ENCODE peak calls at places on chromosome 12, in five cellular contexts. B, D, M, K and T are unnamed samples.

GRCh38 chr12:107304588-107305532 is 211.5 kb upstream of the CRY1 start:
- DNase-seq in K (no peak), M (no peak), D (no peak), B (no peak), T (no peak)

GRCh38 chr12:53050426-53051057 is 677 bp downstream of the TNS2 start:
- DNase-seq in D (no peak), M (no peak), B (no peak), K (no peak), T (no peak)

GRCh38 chr12:92912052-92912451 is 17.0 kb downstream of the EEA1 start:
- DNase-seq in M (no peak), B (peak), K (peak), D (no peak), T (peak)

GRCh38 chr12:48890657-48891418 is 25.2 kb upstream of the RND1 start:
- DNase-seq in D (no peak), K (peak), B (peak), M (peak), T (no peak)

GRCh38 chr12:122721057-122721545 is 4.5 kb upstream of the HCAR3 start:
- DNase-seq in K (no peak), B (no peak), M (peak), D (no peak), T (no peak)

GRCh38 chr12:124032265-124032886 is 59.4 kb downstream of the ZNF664 start:
- DNase-seq in M (no peak), B (peak), D (no peak), K (peak), T (no peak)

GRCh38 chr12:16586350-16587109 is 19.4 kb downstream of the LMO3 start:
- DNase-seq in D (no peak), K (no peak), B (peak), M (no peak), T (no peak)

GRCh38 chr12:4587108-4587507 is 25.1 kb downstream of the DYRK4 start:
- DNase-seq in D (no peak), K (no peak), B (no peak), M (no peak), T (no peak)

GRCh38 chr12:41795910-41796309 is 348.8 kb downstream of the GXYLT1 start:
- DNase-seq in B (no peak), D (no peak), M (no peak), K (no peak), T (no peak)

GRCh38 chr12:47397664-47398281 is 308.1 kb downstream of the RPAP3 start:
- DNase-seq in M (no peak), B (peak), K (peak), D (no peak), T (peak)

GRCh38 chr12:65565601-65566560 is 258.4 kb upstream of the HMGA2 start:
- DNase-seq in M (no peak), B (peak), D (peak), K (peak), T (peak)

GRCh38 chr12:116152268-116152667 is 125.2 kb downstream of the MED13L start:
- DNase-seq in M (no peak), D (no peak), B (peak), K (peak), T (peak)

GRCh38 chr12:121530600-121531355 is 50.0 kb downstream of the KDM2B start:
- DNase-seq in K (peak), D (peak), M (peak), B (peak), T (no peak)

GRCh38 chr12:110466791-110467190 is 1.3 kb downstream of the GPN3 start:
- DNase-seq in K (no peak), M (no peak), D (no peak), B (no peak), T (no peak)

GRCh38 chr12:14403293-14403692 is 37.8 kb downstream of the ATF7IP start:
- DNase-seq in K (no peak), D (no peak), B (no peak), M (no peak), T (no peak)

GRCh38 chr12:49225551-49226166 is 36.8 kb upstream of the TUBA1A start:
- DNase-seq in K (peak), D (no peak), M (no peak), B (peak), T (no peak)

GRCh38 chr12:117662620-117663395 is 301.4 kb upstream of the NOS1 start:
- DNase-seq in K (peak), M (no peak), B (no peak), D (no peak), T (no peak)

GRCh38 chr12:50073206-50073605 is 11.9 kb upstream of the SMARCD1 start:
- DNase-seq in M (no peak), K (no peak), D (no peak), B (no peak), T (no peak)

GRCh38 chr12:18719922-18720321 is 17.9 kb downstream of the PLCZ1 start:
- DNase-seq in B (no peak), D (no peak), K (peak), M (no peak), T (no peak)

GRCh38 chr12:9906888-9907287 is 25.3 kb downstream of the CLEC2A start:
- DNase-seq in D (no peak), K (no peak), B (peak), M (no peak), T (no peak)

GRCh38 chr12:62914443-62914909 is 20.5 kb downstream of the PPM1H start:
- DNase-seq in D (no peak), M (no peak), K (no peak), B (no peak), T (no peak)

GRCh38 chr12:93381183-93381975 is 3.7 kb downstream of the NUDT4 start:
- DNase-seq in B (no peak), D (no peak), M (no peak), K (no peak), T (no peak)

GRCh38 chr12:129938089-129938488 is 34.3 kb upstream of the TMEM132D start:
- DNase-seq in K (no peak), B (no peak), M (no peak), D (no peak), T (no peak)

GRCh38 chr12:121799175-121799841 is 4.5 kb upstream of the SETD1B start:
- DNase-seq in K (peak), D (no peak), M (peak), B (peak), T (no peak)

GRCh38 chr12:1805441-1806081 is 14.8 kb upstream of the LRTM2 start:
- DNase-seq in B (no peak), D (no peak), K (no peak), M (no peak), T (no peak)

GRCh38 chr12:122834229-122834920 is 882 bp upstream of the HIP1R start:
- DNase-seq in K (peak), D (no peak), B (peak), M (peak), T (no peak)